ENCODE peak calls at places on chromosomes 6 and 20, in eight cellular contexts. X, C, H, G, J, A, Q and L are unnamed samples.

GRCh38 chr20:46330072-46330763 is 21.9 kb upstream of the CDH22 start:
- DNase-seq in H (no peak), G (no peak), X (no peak), J (no peak), Q (no peak), C (no peak), A (no peak), L (no peak)

GRCh38 chr6:7088076-7088742 is 19.6 kb upstream of the RREB1 start:
- DNase-seq in Q (no peak), C (peak; percentile 45), H (no peak), J (no peak), A (no peak), X (no peak), G (no peak), L (no peak)

GRCh38 chr6:9002833-9003232 is 567.5 kb upstream of the SLC35B3 start:
- DNase-seq in J (no peak), H (no peak), G (no peak), Q (no peak), A (no peak), C (no peak), X (no peak), L (no peak)

GRCh38 chr6:121652726-121653623 is 217.5 kb downstream of the GJA1 start:
- DNase-seq in Q (peak; percentile 88), G (no peak), A (peak; percentile 88), H (no peak), C (peak; percentile 27), J (peak; percentile 63), X (no peak), L (no peak)

GRCh38 chr6:154719433-154719832 is 13.8 kb upstream of the SCAF8 start:
- DNase-seq in G (no peak), J (no peak), X (no peak), Q (no peak), A (no peak), C (no peak), H (no peak), L (no peak)

GRCh38 chr20:15220778-15221565 is 883.6 kb upstream of the FLRT3 start:
- DNase-seq in Q (peak; percentile 51), H (no peak), G (no peak), X (no peak), A (no peak), J (no peak), C (no peak), L (no peak)

GRCh38 chr20:57667385-57667784 is 42.4 kb downstream of the PMEPA1 start:
- DNase-seq in J (no peak), Q (no peak), A (no peak), C (no peak), G (no peak), X (no peak), H (no peak), L (no peak)

GRCh38 chr6:170029416-170030283 is 261.2 kb downstream of the DLL1 start:
- DNase-seq in G (no peak), X (no peak), A (no peak), H (no peak), J (no peak), C (no peak), Q (no peak), L (no peak)

GRCh38 chr6:90442366-90442765 is 144.5 kb downstream of the MAP3K7 start:
- DNase-seq in C (no peak), J (no peak), A (no peak), Q (no peak), X (no peak), H (no peak), G (no peak), L (no peak)

GRCh38 chr6:85640806-85641205 is 1.9 kb downstream of the SYNCRIP start:
- DNase-seq in A (no peak), H (no peak), C (no peak), J (no peak), G (no peak), Q (peak; percentile 22), X (no peak), L (no peak)

GRCh38 chr6:130853555-130854183 is 26.5 kb downstream of the SMLR1 start:
- DNase-seq in C (no peak), A (no peak), J (no peak), H (no peak), Q (peak; percentile 83), G (no peak), X (no peak), L (no peak)

GRCh38 chr6:136077834-136078576 is 172.1 kb downstream of the MTFR2 start:
- DNase-seq in Q (peak; percentile 96), J (peak; percentile 77), X (no peak), A (no peak), G (no peak), H (no peak), C (no peak), L (no peak)

GRCh38 chr20:25336561-25337422 is 53.8 kb downstream of the ABHD12 start:
- DNase-seq in H (no peak), Q (peak; percentile 32), C (peak; percentile 43), X (no peak), A (peak; percentile 31), G (no peak), J (no peak), L (no peak)

GRCh38 chr6:67068781-67069180 is 1361.8 kb upstream of the EYS start:
- DNase-seq in Q (no peak), X (no peak), J (no peak), C (no peak), G (no peak), A (no peak), H (no peak), L (no peak)

GRCh38 chr6:130020106-130020851 is 1.9 kb downstream of the L3MBTL3 start:
- DNase-seq in C (peak; percentile 43), A (peak; percentile 62), G (peak; percentile 27), Q (peak; percentile 23), X (peak; percentile 25), H (peak; percentile 38), J (no peak), L (no peak)

GRCh38 chr6:7085911-7086310 is 21.9 kb upstream of the RREB1 start:
- DNase-seq in J (no peak), C (peak; percentile 46), A (peak; percentile 67), H (no peak), X (no peak), G (no peak), Q (peak; percentile 41), L (no peak)

GRCh38 chr6:38248500-38249234 is 391.1 kb downstream of the BTBD9 start:
- DNase-seq in Q (peak; percentile 45), G (no peak), A (peak; percentile 24), C (no peak), H (no peak), J (no peak), X (no peak), L (no peak)